ENCODE peak calls at places on chromosomes 16 and 17, in six cellular contexts. Q is effector memory CD4-positive, alpha-beta T cell; B is fibroblast of lung; S is Peyer's patch; Y is heart left ventricle; H is lung. D is an unnamed sample.

GRCh38 chr17:17144061-17144460 is 62.1 kb downstream of the PLD6 start:
- DNase-seq in B (no peak), H (no peak), S (no peak), Q (no peak), Y (no peak), D (no peak)

GRCh38 chr17:55710410-55710809 is 12.3 kb downstream of the TMEM100 start:
- DNase-seq in Q (no peak), B (no peak), S (no peak), H (no peak), Y (no peak), D (no peak)

GRCh38 chr16:72818286-72818845 is 229.6 kb downstream of the ZFHX3 start:
- DNase-seq in Y (no peak), Q (no peak), H (no peak), B (peak; percentile 31), S (no peak), D (no peak)

GRCh38 chr16:53052519-53053501 is at the start of gene CHD9NB:
- DNase-seq in Y (no peak), H (peak; percentile 49), Q (no peak), B (peak; percentile 92), S (no peak), D (no peak)

GRCh38 chr17:32877164-32877764 is 340 bp upstream of the MYO1D start:
- DNase-seq in Y (peak; percentile 90), H (peak; percentile 88), Q (peak; percentile 86), S (peak; percentile 87), B (peak; percentile 72), D (peak; percentile 85)

GRCh38 chr16:1812732-1813163 is 13.9 kb downstream of the HAGH start:
- DNase-seq in B (peak; percentile 71), S (peak; percentile 36), H (peak; percentile 78), Y (peak; percentile 67), Q (no peak), D (peak; percentile 65)

GRCh38 chr16:74078877-74079586 is 217.6 kb upstream of the PSMD7 start:
- DNase-seq in B (no peak), Y (no peak), S (no peak), H (no peak), Q (no peak), D (no peak)

GRCh38 chr16:78364501-78364900 is 265.0 kb downstream of the WWOX start:
- DNase-seq in H (no peak), Y (no peak), S (no peak), B (no peak), Q (no peak), D (no peak)

GRCh38 chr17:4901648-4902344 is 1.1 kb downstream of the CHRNE start:
- DNase-seq in Q (no peak), S (no peak), B (peak; percentile 18), Y (peak; percentile 70), H (no peak), D (no peak)

GRCh38 chr17:41717408-41718286 is 5.5 kb downstream of the GAST start:
- DNase-seq in Q (no peak), S (no peak), Y (no peak), H (no peak), B (peak; percentile 24), D (no peak)

GRCh38 chr17:65564793-65565192 is 3.3 kb upstream of the AXIN2 start:
- DNase-seq in Y (no peak), B (peak; percentile 42), Q (no peak), S (no peak), H (no peak), D (no peak)

GRCh38 chr17:8063761-8064589 is 23.5 kb downstream of the ALOX12B start:
- DNase-seq in Y (no peak), H (no peak), B (no peak), Q (no peak), S (no peak), D (no peak)

GRCh38 chr17:67911038-67911782 is 85.1 kb downstream of the C17orf58 start:
- DNase-seq in Q (no peak), S (no peak), Y (no peak), B (no peak), H (no peak), D (no peak)

GRCh38 chr16:25210758-25211157 is 6.0 kb upstream of the AQP8 start:
- DNase-seq in Y (no peak), Q (no peak), H (no peak), B (peak; percentile 87), S (no peak), D (no peak)

GRCh38 chr16:54933281-54934150 is 2.9 kb downstream of the IRX5 start:
- DNase-seq in B (peak; percentile 22), Q (no peak), Y (no peak), S (no peak), H (no peak), D (no peak)

GRCh38 chr16:68469728-68470460 is 21.6 kb upstream of the SMPD3 start:
- DNase-seq in H (no peak), S (peak; percentile 23), Q (no peak), Y (no peak), B (no peak), D (no peak)

GRCh38 chr17:15233022-15233805 is 31.9 kb downstream of the PMP22 start:
- DNase-seq in Q (no peak), Y (no peak), S (no peak), B (peak; percentile 50), H (no peak), D (no peak)

GRCh38 chr16:30741461-30741914 is 6.7 kb upstream of the PHKG2 start:
- DNase-seq in Y (no peak), S (no peak), Q (no peak), H (peak; percentile 87), B (peak; percentile 91), D (no peak)

DNA sequence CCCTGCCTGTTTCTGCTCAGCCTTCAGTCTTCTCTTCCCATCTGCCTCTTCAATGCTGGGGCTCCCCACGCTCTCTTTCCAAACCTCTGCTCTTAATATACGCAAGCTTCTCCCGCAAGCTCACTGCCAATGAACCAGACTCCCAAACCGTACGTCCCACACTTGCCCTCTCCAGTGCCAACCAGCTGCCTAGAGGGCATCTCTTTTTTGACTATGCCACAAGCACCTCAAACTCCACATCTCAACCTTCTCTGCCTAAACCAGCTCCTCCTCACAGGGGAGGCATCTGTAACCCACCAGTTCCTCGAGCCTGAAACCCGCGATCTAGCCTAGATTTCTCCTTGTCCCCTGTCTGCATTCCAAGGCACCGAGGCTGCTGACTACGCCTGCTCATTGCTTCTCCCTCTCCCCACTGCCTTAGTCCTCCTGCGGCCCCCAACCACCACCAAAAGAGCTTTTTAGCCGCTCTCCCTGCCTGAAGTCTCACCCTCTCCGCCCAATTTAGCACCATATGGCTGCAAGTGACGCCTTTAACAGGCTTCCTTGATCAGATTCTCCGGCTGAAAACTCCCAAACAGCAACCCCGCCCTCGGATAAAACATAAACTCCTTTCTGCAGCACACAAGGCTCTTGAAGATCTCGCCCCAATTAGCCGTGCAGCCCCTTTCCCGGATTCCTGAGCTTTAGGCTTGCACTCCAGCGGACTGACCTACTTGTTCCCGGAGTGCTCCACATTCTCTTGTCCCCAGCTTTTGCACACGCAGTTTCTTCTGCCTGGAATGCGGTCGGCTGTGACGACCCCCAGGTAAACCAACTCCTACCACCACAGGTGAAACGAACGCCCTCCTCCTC is 1.5 kb downstream of the GGA2 start:
- DNase-seq in Q (no peak), S (no peak), H (no peak), B (peak; percentile 27), Y (no peak), D (no peak)
- H3K4me1 ChIP-seq in Q (peaks cover 41% of the 10 kb centered on the region), S (peaks cover 38% of the 10 kb centered on the region), H (peaks cover 22% of the 10 kb centered on the region), B (peaks cover 13% of the 10 kb centered on the region), Y (peaks cover 19% of the 10 kb centered on the region), D (peaks cover 46% of the 10 kb centered on the region)

DNA sequence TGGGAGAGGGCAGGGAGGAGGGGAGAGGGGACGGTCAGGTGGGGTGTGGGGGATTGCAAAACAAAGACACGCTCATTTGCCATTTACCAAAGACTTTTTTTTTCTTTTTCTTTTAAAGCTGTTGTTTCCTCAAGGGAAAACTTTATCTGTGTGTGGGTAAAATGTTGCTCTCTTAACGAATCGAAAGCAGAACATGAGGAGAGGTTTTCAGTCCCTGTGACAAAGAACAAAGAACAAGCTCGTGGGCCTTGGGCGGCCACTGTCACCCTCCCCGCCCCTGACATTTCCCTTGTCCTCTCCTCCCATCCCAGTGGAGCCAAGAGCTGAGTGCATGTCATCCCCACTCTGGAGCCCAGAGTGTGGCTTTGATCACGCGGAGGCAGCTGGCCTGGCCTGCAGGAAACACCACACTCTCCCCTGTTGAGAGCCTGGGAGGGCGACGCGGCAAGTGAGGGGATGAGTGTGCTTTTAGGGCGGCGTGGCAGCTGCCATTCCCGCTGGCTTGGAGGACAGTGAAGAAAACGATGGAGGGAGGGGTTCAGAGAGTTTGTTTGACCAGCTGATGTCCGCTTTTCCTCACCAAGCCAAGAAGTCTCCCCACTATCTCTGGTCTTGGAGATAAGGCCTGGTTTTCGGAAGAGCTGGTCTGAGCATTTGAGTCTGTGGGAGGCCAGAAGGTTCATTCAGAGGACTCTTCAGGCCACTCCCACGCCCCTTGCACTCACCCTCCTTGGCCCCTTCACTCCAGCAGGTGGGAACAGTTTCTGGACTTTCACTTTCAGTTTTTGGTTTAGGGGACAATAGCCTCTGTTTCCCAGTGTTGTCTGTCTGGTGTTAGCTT is 11.4 kb downstream of the CCR7 start:
- DNase-seq in B (peak; percentile 61), Y (peak; percentile 76), Q (no peak), S (no peak), H (peak; percentile 57), D (no peak)
- H3K36me3 ChIP-seq in B (no peaks in the 10 kb centered on the region), Y (no peaks in the 10 kb centered on the region), Q (peaks cover 55% of the 10 kb centered on the region), S (no peaks in the 10 kb centered on the region), H (no peaks in the 10 kb centered on the region), D (peaks cover 63% of the 10 kb centered on the region)

DNA sequence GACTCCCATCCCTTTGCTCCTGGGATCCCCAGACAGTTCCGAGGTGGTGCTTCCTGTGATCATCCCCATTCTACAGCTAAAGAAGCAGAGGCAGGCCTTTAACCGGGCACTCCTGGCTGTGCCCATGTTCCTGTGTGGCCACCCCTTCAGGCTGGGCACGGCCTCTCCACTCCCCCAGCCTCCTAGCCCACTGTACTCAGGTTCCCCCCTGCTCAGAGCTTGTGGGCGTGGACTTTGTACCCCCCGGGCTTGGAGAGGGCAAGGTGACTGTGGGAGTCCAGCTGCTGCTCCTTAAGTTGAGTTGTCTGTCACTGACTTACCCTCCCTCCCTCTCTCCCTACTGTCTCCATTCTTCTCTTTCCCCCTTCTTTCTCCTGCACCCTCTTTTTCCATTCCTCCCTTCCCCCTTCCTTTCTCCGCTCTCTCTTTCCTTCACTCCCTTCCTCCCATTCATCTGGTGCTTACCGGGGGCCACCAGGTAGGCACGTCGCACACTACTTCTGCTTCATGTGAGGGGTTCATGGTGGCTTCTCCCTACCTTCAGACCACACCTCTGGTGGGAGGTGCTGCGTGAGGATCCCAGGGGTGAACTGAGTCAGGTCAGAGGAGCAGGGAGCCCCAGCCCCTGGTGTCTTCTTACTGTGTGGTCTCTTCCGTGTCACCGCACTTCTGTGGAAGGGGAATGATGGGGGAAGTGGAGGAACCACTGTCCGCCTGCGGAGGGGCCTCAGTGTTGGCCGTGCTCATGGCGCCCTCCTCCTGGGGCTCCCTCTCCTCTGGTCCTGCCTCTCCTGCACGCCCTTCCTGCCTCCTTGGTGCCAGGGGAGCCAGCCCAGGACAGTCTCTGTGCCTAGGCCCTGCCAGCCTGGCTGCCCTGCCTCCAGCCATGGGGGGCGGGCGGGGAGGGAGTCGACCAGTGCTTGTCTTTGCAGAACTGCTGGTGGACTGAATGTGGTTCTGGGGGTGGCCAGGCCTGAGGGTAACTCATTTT is 29.7 kb downstream of the CMIP start:
- DNase-seq in Q (no peak), H (no peak), B (no peak), Y (no peak), S (no peak), D (no peak)
- H3K4me1 ChIP-seq in Q (peaks cover 41% of the 10 kb centered on the region), H (peaks cover 50% of the 10 kb centered on the region), B (peaks cover 7% of the 10 kb centered on the region), Y (peaks cover 7% of the 10 kb centered on the region), S (peaks cover 62% of the 10 kb centered on the region), D (peaks cover 70% of the 10 kb centered on the region)

GRCh38 chr17:58734811-58735210 is 20.8 kb upstream of the PPM1E start:
- DNase-seq in S (no peak), H (no peak), Y (no peak), B (no peak), Q (no peak), D (no peak)

GRCh38 chr17:58734040-58734439 is 21.6 kb upstream of the PPM1E start:
- DNase-seq in H (no peak), S (no peak), B (no peak), Q (no peak), Y (no peak), D (no peak)

GRCh38 chr17:58728831-58729230 is 26.8 kb upstream of the PPM1E start:
- DNase-seq in B (peak; percentile 34), S (no peak), Y (no peak), Q (no peak), H (no peak), D (no peak)
- H3K36me3 ChIP-seq in B (no peaks in the 10 kb centered on the region), S (no peaks in the 10 kb centered on the region), Y (peaks cover 3% of the 10 kb centered on the region), Q (peaks cover 3% of the 10 kb centered on the region), H (no peaks in the 10 kb centered on the region), D (no peaks in the 10 kb centered on the region)

D was measured in CD8-positive, alpha-beta T cell.